ENCODE peak calls at places on chromosomes 11 and 22, in nine cellular contexts. A is ovary, P is stomach, J is A549, D is K562, N is transverse colon, E is GM12878, W is body of pancreas, O is Peyer's patch. L is an unnamed sample. For H3K4me1, the result is how much of the 10 kb centered on the place peaks cover.

GRCh38 chr11:71488968-71489265 is 35.9 kb downstream of the NADSYN1 start:
- DNase-seq in A (no peak), P (no peak), J (no peak), D (no peak), N (no peak), E (no peak), W (no peak), O (no peak), L (no peak)

GRCh38 chr11:79661373-79661772 is 220.5 kb upstream of the TENM4 start:
- DNase-seq in A (no peak), P (no peak), J (no peak), D (no peak), N (no peak), E (no peak), W (no peak), O (no peak), L (no peak)

GRCh38 chr11:65895482-65895981 is 4.7 kb downstream of the FOSL1 start:
- DNase-seq in A (no peak), P (no peak), J (no peak), D (no peak), N (no peak), E (no peak), W (no peak), O (no peak), L (no peak)

GRCh38 chr11:43649501-43649900 is 31.0 kb upstream of the HSD17B12 start:
- DNase-seq in A (no peak), P (no peak), J (no peak), D (no peak), N (no peak), E (no peak), W (no peak), O (no peak), L (no peak)

GRCh38 chr22:38448945-38449745 is 5.9 kb downstream of the KCNJ4 start:
- DNase-seq in A (no peak), P (no peak), J (no peak), D (no peak), N (no peak), E (no peak), W (no peak), O (no peak), L (peak)

GRCh38 chr11:117928818-117929567 is at the start of gene TMPRSS13:
- DNase-seq in A (no peak), P (no peak), J (no peak), D (no peak), N (peak), E (no peak), W (peak), O (peak), L (no peak)

GRCh38 chr11:66727282-66727882 is 1.6 kb downstream of the SPTBN2 start:
- DNase-seq in A (peak), P (peak), J (peak), D (peak), N (peak), E (no peak), W (peak), O (peak), L (peak)

GRCh38 chr11:2547806-2548205 is 103.0 kb downstream of the KCNQ1 start:
- DNase-seq in A (no peak), P (no peak), J (no peak), D (no peak), N (peak), E (no peak), W (peak), O (peak), L (no peak)

GRCh38 chr11:63490551-63491239 is at the start of gene PLAAT5:
- DNase-seq in A (peak), P (no peak), J (no peak), D (no peak), N (peak), E (no peak), W (peak), O (peak), L (peak)

GRCh38 chr22:35361001-35361551 is 19.8 kb upstream of the HMOX1 start:
- DNase-seq in A (no peak), P (no peak), J (no peak), D (no peak), N (no peak), E (no peak), W (no peak), O (peak), L (no peak)

GRCh38 chr11:61141601-61142028 is 19.6 kb downstream of the VPS37C start:
- DNase-seq in A (no peak), P (peak), J (no peak), D (peak), N (peak), E (no peak), W (peak), O (peak), L (no peak)

GRCh38 chr22:49009359-49010063 is 818.2 kb downstream of the BRD1 start:
- DNase-seq in A (no peak), P (peak), J (no peak), D (no peak), N (no peak), E (no peak), W (no peak), O (no peak), L (peak)

GRCh38 chr22:17754233-17754925 is 19.9 kb downstream of the BID start:
- DNase-seq in A (no peak), P (no peak), J (peak), D (no peak), N (no peak), E (no peak), W (no peak), O (no peak), L (no peak)

GRCh38 chr22:33476206-33476605 is 418.0 kb upstream of the SYN3 start:
- DNase-seq in A (no peak), P (no peak), J (no peak), D (no peak), N (no peak), E (no peak), W (no peak), O (no peak), L (no peak)

GRCh38 chr11:11011617-11012016 is 153.8 kb upstream of the ZBED5 start:
- DNase-seq in A (no peak), P (no peak), J (no peak), D (no peak), N (no peak), E (no peak), W (no peak), O (no peak), L (no peak)

GRCh38 chr11:11016123-11016522 is 158.3 kb upstream of the ZBED5 start:
- DNase-seq in A (no peak), P (no peak), J (no peak), D (no peak), N (no peak), E (no peak), W (no peak), O (no peak), L (no peak)

GRCh38 chr11:11010624-11011127 is 152.8 kb upstream of the ZBED5 start:
- DNase-seq in A (no peak), P (peak), J (peak), D (peak), N (peak), E (no peak), W (peak), O (peak), L (peak)
- TF ChIP-seq CTCF in A (no peak), P (peak), J (peak), D (peak), N (peak), E (no peak), W (peak), O (no peak), L (no peak)

GRCh38 chr22:26658671-26659478 is 1.5 kb downstream of the MIAT start:
- DNase-seq in A (no peak), P (peak), J (peak), D (peak), N (peak), E (no peak), W (peak), O (no peak), L (peak)
- H3K4me1 ChIP-seq in A (under half), P (under half), J (under half), D (under half), N (under half), E (under half), W (under half), O (under half), L (under half)

GRCh38 chr22:28395520-28395919 is 284.1 kb downstream of the TTC28 start:
- DNase-seq in A (no peak), P (no peak), J (no peak), D (no peak), N (no peak), E (no peak), W (no peak), O (no peak), L (no peak)
- TF ChIP-seq POLR2A in A (no peak), P (no peak), J (no peak), D (no peak), N (no peak), E (no peak), W (no peak), O (no peak), L (no peak)

GRCh38 chr22:45239378-45240136 is 1.1 kb downstream of the KIAA0930 start:
- DNase-seq in A (no peak), P (no peak), J (no peak), D (no peak), N (no peak), E (no peak), W (no peak), O (no peak), L (no peak)

GRCh38 chr22:45246060-45246985 is 5.6 kb upstream of the KIAA0930 start:
- DNase-seq in A (peak), P (peak), J (peak), D (no peak), N (peak), E (no peak), W (peak), O (peak), L (no peak)

GRCh38 chr22:45240137-45240809 is 421 bp downstream of the KIAA0930 start:
- DNase-seq in A (no peak), P (no peak), J (no peak), D (no peak), N (peak), E (no peak), W (no peak), O (no peak), L (no peak)

GRCh38 chr22:45240810-45241631 is at the start of gene KIAA0930:
- DNase-seq in A (peak), P (peak), J (peak), D (peak), N (peak), E (no peak), W (peak), O (peak), L (peak)

DNA sequence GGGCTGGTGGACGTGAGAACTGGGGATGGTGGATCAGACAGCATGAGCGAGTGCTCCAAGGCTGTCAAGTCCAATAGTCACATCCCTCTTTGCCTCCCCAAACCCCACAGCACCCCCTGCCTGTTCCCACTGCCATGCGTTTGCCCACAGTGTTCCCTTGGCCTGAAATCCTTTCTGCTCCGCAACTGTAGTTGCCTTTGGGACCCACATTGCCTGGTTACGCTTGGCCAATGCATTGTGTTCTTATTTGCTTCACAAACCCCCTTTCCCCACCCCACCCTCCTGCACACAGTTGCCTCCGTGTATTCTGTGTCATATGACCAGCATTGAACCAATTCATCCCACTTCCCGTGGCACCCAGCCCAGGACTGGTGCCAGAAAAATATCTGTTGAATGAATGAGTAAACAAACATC is 2.1 kb upstream of the KIAA0930 start:
- DNase-seq in A (no peak), P (peak), J (peak), D (peak), N (peak), E (no peak), W (peak), O (no peak), L (no peak)
- TF ChIP-seq CTCF in A (no peak), P (no peak), J (no peak), D (peak), N (no peak), E (no peak), W (no peak), O (no peak), L (no peak)